ENCODE peak calls at places on chromosomes 12 and 14, in nine cellular contexts. One of them, this sample, is unnamed.

GRCh38 chr14:54808326-54809161 is 94.1 kb downstream of the GCH1 start:
- DNase-seq in tibial nerve: no peak
- DNase-seq in ovary: no peak
- DNase-seq in H1: no peak
- DNase-seq in stomach: no peak
- DNase-seq in transverse colon: no peak
- DNase-seq in esophagus muscularis mucosa: peak; percentile 74
- DNase-seq in HepG2: no peak
- DNase-seq in K562: no peak
- DNase-seq in this sample: no peak

GRCh38 chr12:92147491-92147890 is 1.8 kb upstream of the BTG1 start:
- DNase-seq in tibial nerve: no peak
- DNase-seq in ovary: no peak
- DNase-seq in H1: no peak
- DNase-seq in stomach: no peak
- DNase-seq in transverse colon: no peak
- DNase-seq in esophagus muscularis mucosa: no peak
- DNase-seq in HepG2: no peak
- DNase-seq in K562: peak; percentile 34
- DNase-seq in this sample: no peak

GRCh38 chr12:46830731-46831334 is 5.0 kb upstream of the SLC38A4 start:
- DNase-seq in tibial nerve: no peak
- DNase-seq in ovary: no peak
- DNase-seq in H1: no peak
- DNase-seq in stomach: no peak
- DNase-seq in transverse colon: peak; percentile 25
- DNase-seq in esophagus muscularis mucosa: no peak
- DNase-seq in HepG2: no peak
- DNase-seq in K562: no peak
- DNase-seq in this sample: no peak

GRCh38 chr14:24054646-24055045 is 2.8 kb downstream of the CARMIL3 start:
- DNase-seq in tibial nerve: no peak
- DNase-seq in ovary: no peak
- DNase-seq in H1: no peak
- DNase-seq in stomach: no peak
- DNase-seq in transverse colon: no peak
- DNase-seq in esophagus muscularis mucosa: no peak
- DNase-seq in HepG2: no peak
- DNase-seq in K562: no peak
- DNase-seq in this sample: no peak

GRCh38 chr12:125187780-125188741 is 122.8 kb downstream of the AACS start:
- DNase-seq in tibial nerve: no peak
- DNase-seq in ovary: no peak
- DNase-seq in H1: no peak
- DNase-seq in stomach: no peak
- DNase-seq in transverse colon: no peak
- DNase-seq in esophagus muscularis mucosa: no peak
- DNase-seq in HepG2: no peak
- DNase-seq in K562: no peak
- DNase-seq in this sample: no peak

GRCh38 chr14:90495357-90496276 is 98.8 kb downstream of the CALM1 start:
- DNase-seq in tibial nerve: peak; percentile 67
- DNase-seq in ovary: peak; percentile 51
- DNase-seq in H1: no peak
- DNase-seq in stomach: peak; percentile 64
- DNase-seq in transverse colon: peak; percentile 43
- DNase-seq in esophagus muscularis mucosa: no peak
- DNase-seq in HepG2: peak; percentile 53
- DNase-seq in K562: peak; percentile 72
- DNase-seq in this sample: no peak

GRCh38 chr14:52402812-52403526 is 88.9 kb downstream of the PTGER2 start:
- DNase-seq in tibial nerve: peak; percentile 23
- DNase-seq in ovary: no peak
- DNase-seq in H1: no peak
- DNase-seq in stomach: no peak
- DNase-seq in transverse colon: peak; percentile 18
- DNase-seq in esophagus muscularis mucosa: no peak
- DNase-seq in HepG2: no peak
- DNase-seq in K562: no peak
- DNase-seq in this sample: no peak

GRCh38 chr14:76697246-76697645 is 64.0 kb upstream of the VASH1 start:
- DNase-seq in tibial nerve: no peak
- DNase-seq in ovary: no peak
- DNase-seq in H1: no peak
- DNase-seq in stomach: no peak
- DNase-seq in transverse colon: no peak
- DNase-seq in esophagus muscularis mucosa: peak; percentile 84
- DNase-seq in HepG2: no peak
- DNase-seq in K562: no peak
- DNase-seq in this sample: no peak

GRCh38 chr14:43359317-43359716 is 1147.8 kb downstream of the FSCB start:
- DNase-seq in tibial nerve: no peak
- DNase-seq in ovary: no peak
- DNase-seq in H1: no peak
- DNase-seq in stomach: no peak
- DNase-seq in transverse colon: no peak
- DNase-seq in esophagus muscularis mucosa: no peak
- DNase-seq in HepG2: no peak
- DNase-seq in K562: no peak
- DNase-seq in this sample: no peak

GRCh38 chr14:88667555-88668273 is 104.9 kb downstream of the ZC3H14 start:
- DNase-seq in tibial nerve: peak; percentile 45
- DNase-seq in ovary: peak; percentile 49
- DNase-seq in H1: no peak
- DNase-seq in stomach: peak; percentile 51
- DNase-seq in transverse colon: peak; percentile 49
- DNase-seq in esophagus muscularis mucosa: no peak
- DNase-seq in HepG2: peak; percentile 70
- DNase-seq in K562: peak; percentile 72
- DNase-seq in this sample: peak; percentile 46

GRCh38 chr12:64125913-64126312 is 96.2 kb downstream of the KICS2 start:
- DNase-seq in tibial nerve: no peak
- DNase-seq in ovary: no peak
- DNase-seq in H1: no peak
- DNase-seq in stomach: no peak
- DNase-seq in transverse colon: no peak
- DNase-seq in esophagus muscularis mucosa: no peak
- DNase-seq in HepG2: no peak
- DNase-seq in K562: no peak
- DNase-seq in this sample: no peak

GRCh38 chr14:31950760-31951637 is 126.1 kb upstream of the ARHGAP5 start:
- DNase-seq in tibial nerve: peak; percentile 36
- DNase-seq in ovary: peak; percentile 58
- DNase-seq in H1: no peak
- DNase-seq in stomach: peak; percentile 64
- DNase-seq in transverse colon: peak; percentile 83
- DNase-seq in esophagus muscularis mucosa: no peak
- DNase-seq in HepG2: no peak
- DNase-seq in K562: peak; percentile 37
- DNase-seq in this sample: peak; percentile 40

GRCh38 chr12:95548539-95549391 is 2.5 kb downstream of the USP44 start:
- DNase-seq in tibial nerve: peak; percentile 43
- DNase-seq in ovary: peak; percentile 63
- DNase-seq in H1: no peak
- DNase-seq in stomach: peak; percentile 48
- DNase-seq in transverse colon: peak; percentile 56
- DNase-seq in esophagus muscularis mucosa: no peak
- DNase-seq in HepG2: no peak
- DNase-seq in K562: peak; percentile 58
- DNase-seq in this sample: peak; percentile 95
- TF ChIP-seq POLR2A in tibial nerve: peak; percentile 90
- TF ChIP-seq POLR2A in ovary: peak; percentile 70
- TF ChIP-seq POLR2A in H1: no peak
- TF ChIP-seq POLR2A in stomach: no peak
- TF ChIP-seq POLR2A in transverse colon: no peak
- TF ChIP-seq POLR2A in esophagus muscularis mucosa: no peak
- TF ChIP-seq POLR2A in HepG2: no peak
- TF ChIP-seq POLR2A in K562: peak; percentile 60
- TF ChIP-seq POLR2A in this sample: no peak

GRCh38 chr12:42235426-42235825 is 2.6 kb downstream of the YAF2 start:
- DNase-seq in tibial nerve: peak; percentile 66
- DNase-seq in ovary: peak; percentile 17
- DNase-seq in H1: no peak
- DNase-seq in stomach: no peak
- DNase-seq in transverse colon: no peak
- DNase-seq in esophagus muscularis mucosa: no peak
- DNase-seq in HepG2: no peak
- DNase-seq in K562: no peak
- DNase-seq in this sample: peak; percentile 48
- TF ChIP-seq EP300 in tibial nerve: no peak
- TF ChIP-seq EP300 in ovary: no peak
- TF ChIP-seq EP300 in H1: no peak
- TF ChIP-seq EP300 in stomach: no peak
- TF ChIP-seq EP300 in transverse colon: no peak
- TF ChIP-seq EP300 in esophagus muscularis mucosa: no peak
- TF ChIP-seq EP300 in HepG2: no peak
- TF ChIP-seq EP300 in K562: no peak
- TF ChIP-seq EP300 in this sample: peak; percentile 54

GRCh38 chr12:4421590-4422031 is 24.0 kb downstream of the FGF6 start:
- DNase-seq in tibial nerve: peak; percentile 26
- DNase-seq in ovary: no peak
- DNase-seq in H1: no peak
- DNase-seq in stomach: no peak
- DNase-seq in transverse colon: no peak
- DNase-seq in esophagus muscularis mucosa: no peak
- DNase-seq in HepG2: peak; percentile 35
- DNase-seq in K562: peak; percentile 50
- DNase-seq in this sample: no peak

GRCh38 chr12:4418913-4419312 is 26.7 kb downstream of the FGF6 start:
- DNase-seq in tibial nerve: no peak
- DNase-seq in ovary: no peak
- DNase-seq in H1: no peak
- DNase-seq in stomach: no peak
- DNase-seq in transverse colon: no peak
- DNase-seq in esophagus muscularis mucosa: no peak
- DNase-seq in HepG2: no peak
- DNase-seq in K562: no peak
- DNase-seq in this sample: no peak

GRCh38 chr12:4412462-4412861 is 33.0 kb upstream of the FGF23 start:
- DNase-seq in tibial nerve: no peak
- DNase-seq in ovary: no peak
- DNase-seq in H1: no peak
- DNase-seq in stomach: no peak
- DNase-seq in transverse colon: no peak
- DNase-seq in esophagus muscularis mucosa: no peak
- DNase-seq in HepG2: no peak
- DNase-seq in K562: no peak
- DNase-seq in this sample: no peak

GRCh38 chr12:4416276-4416675 is 29.3 kb downstream of the FGF6 start:
- DNase-seq in tibial nerve: no peak
- DNase-seq in ovary: no peak
- DNase-seq in H1: no peak
- DNase-seq in stomach: no peak
- DNase-seq in transverse colon: no peak
- DNase-seq in esophagus muscularis mucosa: no peak
- DNase-seq in HepG2: no peak
- DNase-seq in K562: no peak
- DNase-seq in this sample: no peak

GRCh38 chr12:4417471-4417870 is 28.1 kb downstream of the FGF6 start:
- DNase-seq in tibial nerve: no peak
- DNase-seq in ovary: no peak
- DNase-seq in H1: no peak
- DNase-seq in stomach: no peak
- DNase-seq in transverse colon: no peak
- DNase-seq in esophagus muscularis mucosa: no peak
- DNase-seq in HepG2: no peak
- DNase-seq in K562: no peak
- DNase-seq in this sample: no peak
- H3K27me3 ChIP-seq in tibial nerve: peaks cover 17% of the 10 kb centered on the region
- H3K27me3 ChIP-seq in ovary: no peaks in the 10 kb centered on the region
- H3K27me3 ChIP-seq in H1: no peaks in the 10 kb centered on the region
- H3K27me3 ChIP-seq in stomach: peaks cover 20% of the 10 kb centered on the region
- H3K27me3 ChIP-seq in transverse colon: peaks cover 4% of the 10 kb centered on the region
- H3K27me3 ChIP-seq in esophagus muscularis mucosa: no peaks in the 10 kb centered on the region
- H3K27me3 ChIP-seq in HepG2: peaks cover 36% of the 10 kb centered on the region
- H3K27me3 ChIP-seq in K562: peaks cover 7% of the 10 kb centered on the region
- H3K27me3 ChIP-seq in this sample: no peaks in the 10 kb centered on the region

DNA sequence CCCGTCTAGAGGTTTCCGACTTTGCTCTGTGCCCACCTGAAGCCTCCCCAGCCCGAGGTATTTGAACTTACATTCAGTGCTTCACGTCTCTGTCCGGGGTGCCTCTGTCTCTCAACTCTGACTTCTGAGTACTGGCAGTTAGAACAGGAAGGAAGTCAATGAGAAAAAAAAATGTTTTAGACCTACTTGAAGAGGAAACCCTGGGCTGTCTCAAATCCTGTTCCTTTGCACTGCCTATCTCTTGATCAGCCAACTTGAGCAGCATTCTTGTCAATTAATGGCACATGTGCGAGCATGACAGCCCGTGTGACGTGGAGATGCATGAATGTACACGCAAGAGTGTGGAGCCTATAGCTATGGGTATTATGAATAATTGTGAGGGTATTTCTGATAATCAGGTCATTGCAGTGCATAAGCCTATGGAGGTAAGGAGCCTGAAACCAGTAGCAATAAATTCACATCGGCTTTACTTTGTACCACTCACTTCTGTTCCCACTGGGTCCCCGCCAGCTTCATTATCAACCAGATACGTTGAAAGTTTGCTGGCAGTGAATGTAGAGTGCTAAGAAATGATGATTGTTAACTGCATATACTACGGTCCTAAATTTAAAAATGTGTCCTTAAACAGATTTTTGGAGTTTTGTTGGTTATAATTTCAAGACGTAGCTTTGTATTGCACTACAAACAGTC is at the start of gene ARHGDIB:
- DNase-seq in tibial nerve: no peak
- DNase-seq in ovary: no peak
- DNase-seq in H1: no peak
- DNase-seq in stomach: peak; percentile 51
- DNase-seq in transverse colon: peak; percentile 58
- DNase-seq in esophagus muscularis mucosa: no peak
- DNase-seq in HepG2: no peak
- DNase-seq in K562: peak; percentile 59
- DNase-seq in this sample: no peak
- TF ChIP-seq POLR2A in tibial nerve: no peak
- TF ChIP-seq POLR2A in ovary: no peak
- TF ChIP-seq POLR2A in H1: no peak
- TF ChIP-seq POLR2A in stomach: no peak
- TF ChIP-seq POLR2A in transverse colon: peak; percentile 71
- TF ChIP-seq POLR2A in esophagus muscularis mucosa: no peak
- TF ChIP-seq POLR2A in HepG2: no peak
- TF ChIP-seq POLR2A in K562: no peak
- TF ChIP-seq POLR2A in this sample: peak; percentile 21

GRCh38 chr14:78424311-78424710 is 254.1 kb downstream of the NRXN3 start:
- DNase-seq in tibial nerve: no peak
- DNase-seq in ovary: no peak
- DNase-seq in H1: no peak
- DNase-seq in stomach: no peak
- DNase-seq in transverse colon: no peak
- DNase-seq in esophagus muscularis mucosa: no peak
- DNase-seq in HepG2: no peak
- DNase-seq in K562: no peak
- DNase-seq in this sample: no peak

GRCh38 chr14:78425782-78426181 is 255.6 kb downstream of the NRXN3 start:
- DNase-seq in tibial nerve: no peak
- DNase-seq in ovary: no peak
- DNase-seq in H1: no peak
- DNase-seq in stomach: no peak
- DNase-seq in transverse colon: no peak
- DNase-seq in esophagus muscularis mucosa: no peak
- DNase-seq in HepG2: no peak
- DNase-seq in K562: no peak
- DNase-seq in this sample: peak; percentile 54

GRCh38 chr14:78425332-78425731 is 255.2 kb downstream of the NRXN3 start:
- DNase-seq in tibial nerve: no peak
- DNase-seq in ovary: no peak
- DNase-seq in H1: no peak
- DNase-seq in stomach: no peak
- DNase-seq in transverse colon: no peak
- DNase-seq in esophagus muscularis mucosa: no peak
- DNase-seq in HepG2: no peak
- DNase-seq in K562: no peak
- DNase-seq in this sample: peak; percentile 64
- TF ChIP-seq EP300 in tibial nerve: no peak
- TF ChIP-seq EP300 in ovary: no peak
- TF ChIP-seq EP300 in H1: no peak
- TF ChIP-seq EP300 in stomach: no peak
- TF ChIP-seq EP300 in transverse colon: no peak
- TF ChIP-seq EP300 in esophagus muscularis mucosa: no peak
- TF ChIP-seq EP300 in HepG2: no peak
- TF ChIP-seq EP300 in K562: no peak
- TF ChIP-seq EP300 in this sample: no peak